ENCODE peak calls at places on chromosome 19, in ten cellular contexts. E, D, H, N, Z, V, B, X, L and F are unnamed samples.

GRCh38 chr19:16233081-16233776 is 35.5 kb downstream of the AP1M1 start:
- DNase-seq in X (no peak), E (no peak), L (no peak), V (no peak), N (no peak), Z (no peak), H (no peak), B (no peak), D (no peak), F (no peak)

GRCh38 chr19:31938675-31939074 is 406.7 kb upstream of the ZNF507 start:
- DNase-seq in E (no peak), V (no peak), X (no peak), Z (no peak), D (peak), N (no peak), L (no peak), B (no peak), H (no peak), F (no peak)

GRCh38 chr19:45641274-45642105 is 2.3 kb upstream of the EML2 start:
- DNase-seq in N (peak), D (peak), H (peak), V (peak), E (peak), B (peak), L (peak), Z (peak), X (no peak), F (peak)

GRCh38 chr19:35791814-35792279 is 16.5 kb downstream of the ARHGAP33 start:
- DNase-seq in B (no peak), D (no peak), N (no peak), E (no peak), Z (no peak), X (no peak), L (no peak), H (no peak), V (no peak), F (no peak)

GRCh38 chr19:22628401-22628800 is 5.7 kb upstream of the ZNF492 start:
- DNase-seq in N (no peak), Z (no peak), X (no peak), V (no peak), E (peak), H (no peak), B (no peak), L (no peak), D (no peak), F (no peak)

GRCh38 chr19:54329476-54330165 is 9.3 kb downstream of the LILRA4 start:
- DNase-seq in E (no peak), Z (no peak), L (no peak), H (no peak), X (no peak), D (no peak), N (no peak), V (no peak), B (no peak), F (no peak)

GRCh38 chr19:35901055-35901644 is 810 bp upstream of the NFKBID start:
- DNase-seq in H (no peak), E (no peak), V (peak), Z (no peak), L (no peak), N (no peak), B (peak), D (no peak), X (no peak), F (no peak)

GRCh38 chr19:2922987-2923386 is 21.8 kb downstream of the ZNF77 start:
- DNase-seq in Z (no peak), E (no peak), B (no peak), H (no peak), X (no peak), D (no peak), V (peak), N (no peak), L (no peak), F (no peak)

GRCh38 chr19:58575183-58576041 is 2.3 kb upstream of the MZF1 start:
- DNase-seq in D (peak), X (peak), Z (peak), B (peak), V (peak), N (peak), E (peak), L (peak), H (peak), F (peak)

GRCh38 chr19:13781547-13781946 is 7.3 kb downstream of the C19orf53 start:
- DNase-seq in B (peak), E (no peak), D (peak), X (no peak), N (no peak), Z (no peak), L (peak), V (peak), H (peak), F (peak)

GRCh38 chr19:7199613-7200533 is 94.3 kb downstream of the INSR start:
- DNase-seq in V (no peak), B (no peak), D (no peak), H (no peak), Z (no peak), L (no peak), X (no peak), E (no peak), N (no peak), F (no peak)

GRCh38 chr19:56718231-56718630 is 46.7 kb upstream of the ZNF835 start:
- DNase-seq in D (no peak), V (no peak), X (no peak), L (no peak), N (no peak), Z (no peak), B (no peak), E (no peak), H (no peak), F (no peak)

GRCh38 chr19:38073806-38074685 is 150.0 kb downstream of the DPF1 start:
- DNase-seq in L (no peak), B (no peak), V (no peak), E (no peak), N (no peak), H (no peak), D (peak), Z (no peak), X (no peak), F (peak)

GRCh38 chr19:35399231-35399630 is 28.4 kb downstream of the GPR42 start:
- DNase-seq in L (no peak), V (no peak), D (no peak), E (no peak), B (no peak), Z (no peak), X (no peak), N (no peak), H (no peak), F (no peak)

GRCh38 chr19:13764821-13765394 is 586 bp downstream of the MRI1 start:
- DNase-seq in B (no peak), D (no peak), X (no peak), V (peak), H (no peak), L (no peak), Z (no peak), N (no peak), E (peak), F (peak)

GRCh38 chr19:33301900-33302174 is 497 bp downstream of the CEBPA start:
- DNase-seq in N (no peak), E (peak), H (no peak), X (no peak), V (no peak), L (no peak), D (no peak), Z (no peak), B (no peak), F (no peak)

GRCh38 chr19:11505504-11506100 is at the start of gene ZNF653:
- DNase-seq in Z (peak), E (peak), D (peak), B (peak), L (peak), H (peak), X (peak), N (peak), V (peak), F (peak)

GRCh38 chr19:7840629-7841028 is 10.6 kb downstream of the EVI5L start:
- DNase-seq in B (no peak), V (no peak), N (no peak), D (no peak), E (no peak), X (no peak), Z (no peak), L (no peak), H (no peak), F (no peak)

GRCh38 chr19:48591021-48591420 is 15.5 kb upstream of the SPACA4 start:
- DNase-seq in V (peak), D (no peak), B (peak), Z (no peak), E (no peak), L (no peak), X (no peak), N (no peak), H (no peak), F (no peak)

GRCh38 chr19:11420429-11420893 is 1.3 kb upstream of the RGL3 start:
- DNase-seq in B (peak), V (no peak), X (no peak), H (no peak), L (no peak), E (peak), D (peak), Z (no peak), N (no peak), F (no peak)

GRCh38 chr19:14361824-14362223 is 19.4 kb upstream of the ADGRE5 start:
- DNase-seq in X (no peak), B (peak), H (no peak), V (no peak), Z (no peak), L (no peak), N (no peak), E (peak), D (no peak), F (no peak)

GRCh38 chr19:44072543-44073401 is 813 bp downstream of the ZNF284 start:
- DNase-seq in L (no peak), H (no peak), B (peak), N (no peak), Z (no peak), E (peak), X (no peak), D (no peak), V (peak), F (no peak)

GRCh38 chr19:58562126-58563033 is 4.0 kb upstream of the UBE2M start:
- DNase-seq in B (peak), H (no peak), E (peak), X (no peak), L (no peak), D (peak), N (no peak), V (peak), Z (peak), F (peak)

GRCh38 chr19:33345163-33345562 is 28.3 kb upstream of the CEBPG start:
- DNase-seq in X (no peak), V (no peak), N (no peak), B (no peak), Z (no peak), H (no peak), E (no peak), D (no peak), L (no peak), F (no peak)

GRCh38 chr19:56692496-56692895 is 20.9 kb upstream of the ZNF835 start:
- DNase-seq in V (no peak), L (no peak), B (no peak), X (no peak), D (no peak), Z (no peak), E (no peak), N (no peak), H (no peak), F (no peak)

GRCh38 chr19:34084396-34085145 is 87.7 kb upstream of the LSM14A start:
- DNase-seq in Z (no peak), E (no peak), B (no peak), H (no peak), L (no peak), X (no peak), N (no peak), V (no peak), D (no peak), F (no peak)

DNA sequence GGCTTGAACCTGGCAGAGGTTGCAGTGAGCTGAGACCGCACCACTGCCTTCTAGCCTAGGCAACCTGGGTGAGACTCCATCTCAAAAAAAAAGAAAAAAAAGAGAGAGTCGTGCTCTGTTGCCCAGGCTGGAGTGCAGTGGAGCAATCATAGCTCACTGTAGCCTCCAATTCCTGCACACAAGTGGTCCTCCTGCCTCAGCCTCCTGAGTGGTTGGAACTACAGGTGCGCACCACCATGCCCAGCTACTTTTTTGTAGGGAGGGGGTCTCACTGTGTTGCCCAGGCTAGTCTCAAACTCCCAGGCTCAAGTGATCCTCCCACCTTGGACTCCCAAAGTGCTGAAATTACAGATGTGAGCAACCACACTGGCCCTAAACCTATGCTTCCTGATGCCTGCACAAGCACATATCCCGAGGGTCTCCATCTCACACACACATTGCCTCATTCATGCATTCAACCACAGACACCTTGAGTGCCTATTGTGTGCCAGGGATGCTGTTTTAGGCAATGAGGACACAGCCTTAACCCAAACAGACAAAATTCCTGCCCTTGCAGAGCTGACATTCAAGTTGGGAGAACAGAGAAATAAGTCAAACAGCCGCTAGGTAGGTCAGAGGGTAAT is 2.2 kb downstream of the ANGPTL6 start:
- DNase-seq in Z (no peak), L (no peak), E (no peak), N (no peak), X (no peak), H (no peak), D (no peak), V (no peak), B (no peak), F (no peak)
- TF ChIP-seq CTCF in Z (no peak), L (no peak), E (no peak), N (no peak), X (no peak), H (no peak), D (no peak), V (no peak), B (no peak), F (no peak)

GRCh38 chr19:41883463-41883820 is 458 bp downstream of the ARHGEF1 start:
- DNase-seq in L (no peak), V (no peak), N (no peak), D (no peak), H (no peak), Z (no peak), E (peak), B (no peak), X (no peak), F (no peak)

GRCh38 chr19:41883821-41884733 is 1.1 kb downstream of the ARHGEF1 start:
- DNase-seq in N (peak), B (peak), Z (peak), E (peak), H (peak), V (peak), L (peak), D (peak), X (peak), F (peak)

GRCh38 chr19:41879670-41880328 is 2.7 kb downstream of the CD79A start:
- DNase-seq in L (no peak), X (no peak), B (no peak), V (no peak), D (no peak), N (no peak), Z (no peak), H (no peak), E (no peak), F (no peak)

GRCh38 chr19:41880329-41880708 is 2.7 kb upstream of the ARHGEF1 start:
- DNase-seq in E (no peak), B (no peak), D (no peak), V (no peak), L (no peak), X (no peak), H (no peak), Z (no peak), N (no peak), F (no peak)

DNA sequence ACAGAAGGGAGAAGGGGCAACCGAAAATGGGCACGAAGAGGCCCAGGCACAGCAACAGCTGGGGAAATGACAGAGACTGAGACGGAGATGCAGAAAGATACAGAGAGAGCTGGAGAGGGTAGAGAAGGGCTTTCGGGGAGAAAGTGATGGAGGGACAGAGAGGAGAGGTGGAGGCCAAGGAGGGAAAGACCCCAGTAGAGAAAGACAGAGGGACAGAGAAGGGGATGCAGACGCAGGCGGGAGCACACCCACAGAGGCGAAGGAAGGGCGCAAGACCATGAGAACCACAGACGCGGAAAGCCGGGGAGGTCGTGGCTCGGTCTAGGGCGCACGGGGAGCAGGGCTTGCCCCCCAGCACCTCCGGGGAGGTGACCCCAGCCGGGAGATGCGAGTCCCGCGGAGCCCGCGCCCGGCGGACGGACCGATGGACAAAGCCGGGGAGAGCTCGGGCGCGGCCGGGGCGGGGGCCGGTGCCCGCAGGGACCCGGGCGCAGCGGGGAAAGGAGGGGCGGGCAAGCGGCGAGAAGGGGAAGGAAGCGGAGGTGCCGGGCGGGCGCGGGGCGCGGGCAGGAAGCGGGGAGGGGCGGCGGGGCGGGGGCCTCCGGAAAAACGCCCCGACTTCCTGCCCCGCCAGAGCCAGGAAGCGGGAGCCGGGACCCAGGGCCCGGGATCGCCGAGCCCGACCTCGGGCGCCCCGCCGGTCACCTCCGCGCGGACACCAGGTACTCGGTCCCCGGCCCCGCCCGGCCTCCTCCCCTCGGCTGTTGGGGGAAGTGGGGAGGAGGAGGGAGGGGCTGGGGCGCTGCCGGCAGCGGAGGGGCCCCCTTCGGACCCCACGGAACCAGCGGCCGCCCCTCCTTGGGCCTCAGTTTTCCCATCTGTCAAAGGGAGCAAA is at the start of gene ARHGEF1:
- DNase-seq in B (peak), Z (peak), N (peak), V (peak), E (peak), H (no peak), D (peak), X (no peak), L (peak), F (peak)
- TF ChIP-seq CTCF in B (no peak), Z (no peak), N (no peak), V (no peak), E (no peak), H (no peak), D (no peak), X (no peak), L (no peak), F (no peak)

GRCh38 chr19:4976412-4977298 is 7.7 kb downstream of the KDM4B start:
- DNase-seq in N (no peak), E (peak), L (peak), V (peak), H (peak), X (peak), D (peak), B (peak), Z (no peak), F (peak)
- TF ChIP-seq CTCF in N (no peak), E (peak), L (no peak), V (peak), H (peak), X (peak), D (peak), B (peak), Z (no peak), F (peak)

GRCh38 chr19:50556236-50557008 is 11.8 kb downstream of the LRRC4B start:
- DNase-seq in B (peak), V (peak), H (peak), N (peak), L (peak), X (peak), Z (peak), D (peak), E (peak), F (peak)
- TF ChIP-seq CTCF in B (peak), V (peak), H (peak), N (peak), L (peak), X (peak), Z (peak), D (peak), E (peak), F (no peak)

GRCh38 chr19:47228168-47228936 is 2.6 kb downstream of the BBC3 start:
- DNase-seq in D (peak), X (no peak), V (no peak), H (no peak), Z (peak), N (no peak), B (no peak), L (no peak), E (peak), F (no peak)
- TF ChIP-seq CTCF in D (no peak), X (no peak), V (no peak), H (no peak), Z (no peak), N (no peak), B (no peak), L (no peak), E (no peak), F (no peak)

GRCh38 chr19:1840541-1841115 is 7.7 kb downstream of the REXO1 start:
- DNase-seq in L (no peak), D (no peak), V (no peak), H (no peak), E (no peak), X (no peak), B (peak), N (no peak), Z (no peak), F (no peak)

GRCh38 chr19:1843116-1843515 is 5.2 kb downstream of the REXO1 start:
- DNase-seq in H (no peak), B (no peak), L (no peak), X (no peak), N (no peak), V (no peak), Z (no peak), D (no peak), E (no peak), F (no peak)

GRCh38 chr19:1839658-1840540 is 8.4 kb downstream of the REXO1 start:
- DNase-seq in L (no peak), V (no peak), H (no peak), E (no peak), D (no peak), Z (no peak), X (no peak), B (no peak), N (no peak), F (no peak)

GRCh38 chr19:1843646-1844394 is 4.5 kb downstream of the REXO1 start:
- DNase-seq in B (no peak), N (no peak), Z (no peak), D (no peak), H (no peak), V (no peak), E (no peak), L (no peak), X (no peak), F (no peak)

DNA sequence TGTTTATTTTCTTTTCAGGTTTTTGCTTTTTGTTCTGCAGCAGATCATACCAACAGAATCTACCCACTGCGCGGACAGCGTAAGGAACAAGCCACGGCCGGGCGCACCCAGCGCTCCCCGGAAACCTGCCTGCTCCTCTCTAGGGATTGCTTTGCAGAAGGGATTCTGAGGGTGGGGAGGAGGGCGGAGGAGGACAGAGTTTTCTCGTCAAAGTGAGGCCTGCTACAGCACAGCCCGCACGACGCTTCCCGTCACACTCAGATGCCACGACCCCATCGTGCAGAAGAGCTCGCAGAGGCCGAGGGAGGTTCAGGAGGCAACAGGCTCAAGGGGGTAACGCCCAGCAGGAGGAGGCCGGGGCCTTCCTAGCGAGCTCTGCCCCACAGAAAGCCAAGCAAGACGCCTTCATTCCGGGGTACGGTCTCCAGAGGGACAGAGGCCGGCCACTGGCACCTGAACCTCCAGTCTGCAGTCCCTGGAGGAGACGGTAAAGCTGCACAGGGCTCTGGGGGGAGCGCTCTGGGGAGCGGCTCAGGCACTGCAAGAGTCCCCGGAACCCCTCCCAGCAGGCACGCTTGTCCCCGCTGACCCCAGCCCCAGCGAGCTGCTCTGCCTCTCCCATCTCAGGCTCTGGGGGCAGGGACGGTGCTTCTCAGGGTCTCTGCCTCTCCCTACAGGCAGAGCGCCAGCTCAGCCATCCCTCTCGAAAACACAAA is 6.9 kb downstream of the REXO1 start:
- DNase-seq in H (no peak), L (no peak), N (no peak), V (no peak), D (no peak), X (no peak), B (no peak), Z (no peak), E (no peak), F (no peak)
- TF ChIP-seq CTCF in H (no peak), L (no peak), N (no peak), V (no peak), D (no peak), X (no peak), B (no peak), Z (no peak), E (no peak), F (no peak)